ENCODE peak calls at places on chromosomes 7 and 10, in four cellular contexts. M, G, P and B are unnamed samples. For H3K4me1 and H3K9me3, the result is how much of the 10 kb centered on the place peaks cover.

GRCh38 chr7:128103498-128104108 is 72.4 kb upstream of the LRRC4 start:
- DNase-seq in M (peak), G (no peak), P (no peak), B (no peak)

GRCh38 chr7:66183700-66184099 is 21.4 kb upstream of the TPST1 start:
- DNase-seq in M (no peak), G (peak), P (no peak), B (no peak)

GRCh38 chr7:135206887-135207738 is 4.2 kb downstream of the WDR91 start:
- DNase-seq in M (no peak), G (no peak), P (no peak), B (no peak)

GRCh38 chr7:4762121-4763055 is 13.0 kb upstream of the AP5Z1 start:
- DNase-seq in M (no peak), G (no peak), P (no peak), B (no peak)

GRCh38 chr7:12524794-12525386 is 45.6 kb upstream of the SCIN start:
- DNase-seq in M (no peak), G (peak), P (no peak), B (peak)

GRCh38 chr10:13528875-13529713 is at the start of gene BEND7:
- DNase-seq in M (peak), G (peak), P (no peak), B (peak)

GRCh38 chr7:132654150-132654549 is 77.9 kb upstream of the PLXNA4 start:
- DNase-seq in M (no peak), G (no peak), P (no peak), B (peak)

GRCh38 chr7:2872296-2872874 is 28.3 kb upstream of the GNA12 start:
- DNase-seq in M (no peak), G (no peak), P (no peak), B (no peak)

GRCh38 chr7:5657901-5658300 is 123.6 kb downstream of the RNF216 start:
- DNase-seq in M (no peak), G (peak), P (no peak), B (no peak)

GRCh38 chr7:46165281-46165680 is 244.2 kb upstream of the IGFBP3 start:
- DNase-seq in M (no peak), G (peak), P (no peak), B (no peak)

GRCh38 chr10:100886946-100887345 is 25.8 kb upstream of the SLF2 start:
- DNase-seq in M (peak), G (no peak), P (no peak), B (no peak)

GRCh38 chr7:27128776-27129728 is 1.5 kb downstream of the HOXA4 start:
- DNase-seq in M (no peak), G (no peak), P (no peak), B (peak)
- H3K4me1 ChIP-seq in M (under half), G (under half), P (under half), B (under half)

GRCh38 chr7:44978511-44979366 is at the start of gene MYO1G:
- DNase-seq in M (peak), G (no peak), P (peak), B (no peak)

GRCh38 chr7:44977956-44978355 is 859 bp downstream of the MYO1G start:
- DNase-seq in M (peak), G (no peak), P (no peak), B (no peak)

GRCh38 chr7:44980393-44981034 is 1.7 kb upstream of the MYO1G start:
- DNase-seq in M (no peak), G (peak), P (peak), B (peak)

GRCh38 chr7:44981035-44981706 is 2.4 kb upstream of the MYO1G start:
- DNase-seq in M (no peak), G (no peak), P (no peak), B (peak)

GRCh38 chr7:44979481-44980392 is 922 bp upstream of the MYO1G start:
- DNase-seq in M (no peak), G (no peak), P (no peak), B (no peak)
- TF ChIP-seq CTCF in M (no peak), G (no peak), P (no peak), B (no peak)

DNA sequence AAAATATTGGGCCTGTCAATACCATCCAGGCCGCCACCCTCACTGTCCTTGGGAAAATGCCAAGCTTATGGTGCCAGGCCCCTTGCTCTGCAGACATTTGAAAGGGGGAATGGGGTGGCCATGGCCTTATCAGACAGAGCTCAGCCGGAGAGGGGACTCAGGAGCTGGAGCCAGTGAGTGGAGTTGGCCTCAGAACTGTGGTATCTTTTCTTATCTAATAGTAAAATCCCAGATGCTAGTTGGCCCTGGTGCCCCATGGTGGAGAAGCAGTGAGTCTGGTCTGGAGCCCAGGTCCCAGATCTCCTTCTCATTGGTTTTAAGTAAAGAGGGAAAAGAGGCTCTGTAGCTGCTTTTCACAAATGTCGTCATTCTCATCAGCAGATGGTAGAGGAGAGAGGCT is 49.6 kb upstream of the SORCS3 start:
- DNase-seq in M (no peak), G (no peak), P (no peak), B (no peak)
- H3K9me3 ChIP-seq in M (under half), G (under half), P (under half), B (under half)

DNA sequence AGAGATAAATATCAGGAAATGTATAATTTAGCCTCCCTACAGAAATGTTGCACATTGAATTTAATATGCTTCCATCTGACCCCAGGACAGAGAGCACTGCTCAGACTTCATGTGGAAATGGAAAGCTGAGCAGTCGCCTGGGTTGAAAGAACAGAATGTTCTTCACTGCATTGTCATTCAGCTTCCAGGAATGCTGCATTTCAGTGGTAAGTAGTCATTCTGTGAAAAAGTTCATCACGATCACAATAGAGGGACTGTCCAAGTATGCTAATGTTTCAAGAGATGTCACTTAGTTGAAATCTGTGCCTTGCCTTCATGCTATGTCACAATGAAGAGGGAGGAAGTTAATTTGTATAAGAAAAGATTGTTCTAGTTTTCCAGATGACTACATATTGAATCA is 147.3 kb downstream of the NRCAM start:
- DNase-seq in M (no peak), G (no peak), P (no peak), B (no peak)
- H3K4me1 ChIP-seq in M (under half), G (under half), P (under half), B (under half)

GRCh38 chr10:63767512-63767911 is 246.3 kb downstream of the REEP3 start:
- DNase-seq in M (no peak), G (peak), P (no peak), B (no peak)
- TF ChIP-seq CTCF in M (peak), G (peak), P (peak), B (peak)

GRCh38 chr7:42549212-42549611 is 312.2 kb upstream of the GLI3 start:
- DNase-seq in M (no peak), G (no peak), P (no peak), B (no peak)

GRCh38 chr7:42545049-42545724 is 308.2 kb upstream of the GLI3 start:
- DNase-seq in M (no peak), G (no peak), P (no peak), B (no peak)

DNA sequence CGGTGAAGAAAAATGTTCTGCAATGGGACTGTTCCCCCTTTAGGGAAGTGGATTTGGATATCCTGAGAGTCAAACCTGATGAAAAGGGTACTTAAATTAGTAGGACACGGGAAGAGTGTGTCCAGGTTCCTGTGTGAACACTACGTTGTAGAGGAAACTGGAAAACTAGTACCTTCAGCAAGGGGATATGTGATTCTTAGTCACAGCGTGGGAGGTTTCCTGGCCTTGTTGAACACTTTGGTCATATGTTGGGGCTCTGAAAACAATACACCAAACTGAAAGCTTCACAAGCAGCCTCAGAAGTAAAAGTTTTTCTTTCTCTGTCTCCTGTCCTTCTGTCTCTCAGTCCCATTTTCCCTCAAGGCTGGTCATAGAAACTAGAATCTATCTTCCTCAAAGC is 306.9 kb upstream of the GLI3 start:
- DNase-seq in M (no peak), G (no peak), P (no peak), B (no peak)
- H3K9me3 ChIP-seq in M (under half), G (under half), P (under half), B (under half)

GRCh38 chr10:132544744-132545658 is 7.4 kb downstream of the INPP5A start:
- DNase-seq in M (peak), G (no peak), P (peak), B (no peak)

GRCh38 chr10:132547421-132547861 is 9.9 kb downstream of the INPP5A start:
- DNase-seq in M (peak), G (no peak), P (peak), B (no peak)

GRCh38 chr10:132543916-132544743 is 6.5 kb downstream of the INPP5A start:
- DNase-seq in M (peak), G (no peak), P (peak), B (no peak)

GRCh38 chr10:132546567-132547420 is 9.2 kb downstream of the INPP5A start:
- DNase-seq in M (peak), G (no peak), P (peak), B (peak)

DNA sequence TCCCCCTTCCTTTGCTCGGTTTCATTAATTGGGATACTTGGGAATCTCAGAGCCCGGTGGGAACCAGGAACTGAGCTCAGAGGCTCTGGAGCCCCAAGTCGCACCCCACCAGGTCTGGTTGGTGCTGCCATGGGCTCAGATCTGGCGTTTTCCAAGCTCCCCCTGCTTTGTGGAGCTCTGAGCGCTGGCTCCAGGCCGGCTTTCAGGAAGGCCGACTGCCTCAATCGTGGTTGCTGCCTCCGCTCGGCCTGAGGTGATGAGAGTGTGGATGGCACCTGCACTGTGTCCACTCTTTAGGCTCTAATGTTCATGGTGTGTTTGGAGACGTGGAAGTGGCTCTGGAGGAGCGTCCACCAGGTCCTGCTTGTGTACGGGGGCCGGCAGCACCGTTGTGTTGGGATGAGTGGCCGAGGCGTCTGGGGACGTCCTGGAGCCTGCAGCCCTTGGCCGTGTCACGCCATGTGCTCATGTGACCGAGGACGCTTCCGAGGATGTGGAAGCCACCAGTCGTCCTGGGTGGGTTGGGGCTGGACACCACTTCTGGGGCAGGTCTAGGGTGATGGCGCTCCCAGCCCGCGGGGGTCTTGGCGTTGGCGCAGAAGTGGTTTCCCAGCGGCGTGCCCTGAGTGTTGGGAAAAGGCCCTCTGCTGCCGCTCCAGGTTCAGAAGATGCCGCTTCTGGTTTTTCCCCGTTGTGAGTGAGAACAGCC is 8.2 kb downstream of the INPP5A start:
- DNase-seq in M (peak), G (no peak), P (peak), B (no peak)
- H3K4me1 ChIP-seq in M (half or more), G (under half), P (half or more), B (under half)